ENCODE peak calls at places on chromosome 9, in four cellular contexts. Q is tibial artery, J is aorta, A is nephron progenitor cell. I is an unnamed sample.
A peak's percentile ranks its signal among the peaks of the same experiment; 100 is the strongest.

GRCh38 chr9:78932849-78933627 is 636.1 kb downstream of the PSAT1 start:
- DNase-seq in A (no peak), Q (no peak), J (no peak), I (no peak)

GRCh38 chr9:104743377-104743985 is 4.0 kb upstream of the NIPSNAP3A start:
- DNase-seq in J (no peak), Q (no peak), A (peak; percentile 9), I (peak; percentile 4)

GRCh38 chr9:91914404-91914803 is 35.6 kb downstream of the ROR2 start:
- DNase-seq in A (no peak), J (no peak), Q (no peak), I (no peak)

GRCh38 chr9:83701769-83702168 is 6.0 kb downstream of the UBQLN1 start:
- DNase-seq in A (no peak), Q (no peak), J (no peak), I (no peak)

GRCh38 chr9:109536859-109537258 is 38.8 kb upstream of the PTPN3 start:
- DNase-seq in J (no peak), Q (no peak), A (no peak), I (no peak)

GRCh38 chr9:111195779-111196178 is 134.2 kb downstream of the OR2K2 start:
- DNase-seq in A (no peak), J (no peak), Q (no peak), I (no peak)

GRCh38 chr9:98836206-98836605 is 28.7 kb downstream of the GALNT12 start:
- DNase-seq in Q (no peak), J (no peak), A (no peak), I (no peak)

GRCh38 chr9:75653750-75654149 is 236.7 kb upstream of the PCSK5 start:
- DNase-seq in J (no peak), A (no peak), Q (no peak), I (no peak)

GRCh38 chr9:14396171-14396570 is 82.2 kb upstream of the NFIB start:
- DNase-seq in J (no peak), A (no peak), Q (no peak), I (no peak)

GRCh38 chr9:109793196-109793595 is 13.2 kb downstream of the PALM2AKAP2 start:
- DNase-seq in A (no peak), Q (no peak), J (no peak), I (no peak)

GRCh38 chr9:89978185-89978584 is 373.4 kb downstream of the GADD45G start:
- DNase-seq in A (no peak), J (no peak), Q (no peak), I (no peak)

GRCh38 chr9:133429641-133430161 is 7.5 kb downstream of the ADAMTS13 start:
- DNase-seq in Q (no peak), J (no peak), A (peak; percentile 79), I (no peak)

GRCh38 chr9:105243015-105243686 is 1.3 kb upstream of the SLC44A1 start:
- DNase-seq in Q (no peak), J (no peak), A (no peak), I (no peak)

GRCh38 chr9:123262338-123262737 is 6.0 kb downstream of the STRBP start:
- DNase-seq in J (no peak), A (no peak), Q (no peak), I (no peak)

GRCh38 chr9:91359734-91360470 is 1.8 kb downstream of the AUH start:
- DNase-seq in Q (no peak), J (no peak), A (no peak), I (no peak)

GRCh38 chr9:136978073-136978864 is 965 bp downstream of the PTGDS start:
- DNase-seq in A (peak; percentile 93), J (peak; percentile 91), Q (peak; percentile 69), I (peak; percentile 62)

GRCh38 chr9:102273952-102274351 is 535.5 kb upstream of the GRIN3A start:
- DNase-seq in A (no peak), J (no peak), Q (no peak), I (no peak)

GRCh38 chr9:137989156-137989555 is 111.6 kb downstream of the CACNA1B start:
- DNase-seq in A (no peak), J (peak; percentile 41), Q (no peak), I (no peak)

GRCh38 chr9:86639899-86640379 is 285.7 kb upstream of the TUT7 start:
- DNase-seq in A (peak; percentile 11), J (no peak), Q (no peak), I (no peak)

GRCh38 chr9:130241198-130241535 is 24.4 kb upstream of the HMCN2 start:
- DNase-seq in A (no peak), Q (no peak), J (peak; percentile 62), I (no peak)

GRCh38 chr9:70481471-70481870 is 67.0 kb upstream of the KLF9 start:
- DNase-seq in Q (no peak), A (no peak), J (no peak), I (no peak)

GRCh38 chr9:69322256-69322655 is 2.8 kb upstream of the ENTREP1 start:
- DNase-seq in A (no peak), Q (no peak), J (no peak), I (no peak)

GRCh38 chr9:74736635-74737034 is 151.1 kb downstream of the TRPM6 start:
- DNase-seq in Q (no peak), J (no peak), A (no peak), I (no peak)

GRCh38 chr9:70954126-70954525 is 167.3 kb downstream of the TRPM3 start:
- DNase-seq in Q (no peak), A (no peak), J (no peak), I (no peak)

GRCh38 chr9:134099123-134099761 is 31.4 kb upstream of the BRD3 start:
- DNase-seq in J (no peak), Q (no peak), A (peak; percentile 14), I (peak; percentile 34)

GRCh38 chr9:128416014-128416413 is 4.6 kb upstream of the CERCAM start:
- DNase-seq in J (no peak), A (no peak), Q (no peak), I (no peak)

GRCh38 chr9:125744616-125745387 is 2.4 kb upstream of the PBX3 start:
- DNase-seq in A (no peak), Q (no peak), J (no peak), I (no peak)

GRCh38 chr9:127886401-127886972 is 9.0 kb upstream of the AK1 start:
- DNase-seq in Q (no peak), J (peak; percentile 69), A (no peak), I (no peak)

GRCh38 chr9:114244570-114244969 is 78.3 kb upstream of the ORM1 start:
- DNase-seq in A (no peak), Q (no peak), J (no peak), I (no peak)

GRCh38 chr9:138080979-138081378 is 203.4 kb downstream of the CACNA1B start:
- DNase-seq in J (peak; percentile 40), Q (no peak), A (no peak), I (no peak)

GRCh38 chr9:114488398-114489129 is 16.7 kb downstream of the WHRN start:
- DNase-seq in Q (no peak), J (no peak), A (no peak), I (no peak)

GRCh38 chr9:17631396-17631795 is 52.5 kb downstream of the SH3GL2 start:
- DNase-seq in J (no peak), A (no peak), Q (no peak), I (no peak)

GRCh38 chr9:73148447-73148937 is 3.2 kb upstream of the ANXA1 start:
- DNase-seq in J (no peak), A (no peak), Q (no peak), I (no peak)

GRCh38 chr9:99211746-99212145 is 10.0 kb downstream of the ALG2 start:
- DNase-seq in A (no peak), J (no peak), Q (no peak), I (no peak)